ENCODE peak calls at places on chromosome 13, in five cellular contexts. C is brain microvascular endothelial cell; V is CD8-positive, alpha-beta T cell; G is left lung; E is cardiac muscle cell. B is an unnamed sample.

GRCh38 chr13:26964278-26965057 is 203.9 kb upstream of the GPR12 start:
- DNase-seq in E (peak; percentile 33), G (no peak), V (no peak), C (peak; percentile 70), B (no peak)

GRCh38 chr13:25267715-25268114 is 19.6 kb downstream of the MTMR6 start:
- DNase-seq in C (no peak), V (no peak), G (no peak), E (no peak), B (no peak)

GRCh38 chr13:35723820-35724219 is 247.3 kb upstream of the MAB21L1 start:
- DNase-seq in V (no peak), E (no peak), G (no peak), C (peak; percentile 78), B (no peak)

GRCh38 chr13:46142692-46143238 is 37.9 kb upstream of the CPB2 start:
- DNase-seq in V (no peak), C (no peak), G (no peak), E (no peak), B (no peak)

GRCh38 chr13:44561352-44561751 is 14.8 kb downstream of the TSC22D1 start:
- DNase-seq in G (no peak), C (no peak), V (no peak), E (no peak), B (no peak)

GRCh38 chr13:94160875-94161274 is 318.6 kb downstream of the DCT start:
- DNase-seq in C (no peak), G (no peak), E (no peak), V (no peak), B (no peak)

GRCh38 chr13:110520431-110521295 is 40.9 kb downstream of the RAB20 start:
- DNase-seq in V (no peak), E (no peak), C (peak; percentile 39), G (peak; percentile 87), B (no peak)

GRCh38 chr13:28423010-28423409 is 71.9 kb downstream of the FLT1 start:
- DNase-seq in E (no peak), G (peak; percentile 79), C (no peak), V (peak; percentile 32), B (peak; percentile 91)

GRCh38 chr13:60012503-60012902 is 151.2 kb downstream of the DIAPH3 start:
- DNase-seq in C (no peak), V (no peak), E (no peak), G (no peak), B (no peak)

GRCh38 chr13:25085125-25085742 is 10.7 kb upstream of the PABPC3 start:
- DNase-seq in E (peak; percentile 71), C (peak; percentile 51), G (no peak), V (no peak), B (no peak)

GRCh38 chr13:88887045-88887662 is 1216.0 kb downstream of the SLITRK5 start:
- DNase-seq in V (no peak), G (peak; percentile 33), E (peak; percentile 2), C (no peak), B (peak; percentile 43)
- TF ChIP-seq CTCF in V (no peak), G (no peak), E (no peak), C (no peak), B (no peak)

GRCh38 chr13:57604442-57604841 is 27.1 kb upstream of the PCDH17 start:
- DNase-seq in G (no peak), E (peak; percentile 3), V (no peak), C (no peak), B (no peak)
- H3K27me3 ChIP-seq in G (no peaks in the 10 kb centered on the region), E (no peaks in the 10 kb centered on the region), V (no peaks in the 10 kb centered on the region), C (no peaks in the 10 kb centered on the region), B (no peaks in the 10 kb centered on the region)

GRCh38 chr13:30857636-30858035 is 48.4 kb upstream of the MEDAG start:
- DNase-seq in E (no peak), C (no peak), V (no peak), G (no peak), B (no peak)
- H3K27ac ChIP-seq in E (no peak overlapping the region), C (no peak overlapping the region), V (no peak overlapping the region), G (no peak overlapping the region), B (no peak overlapping the region)

DNA sequence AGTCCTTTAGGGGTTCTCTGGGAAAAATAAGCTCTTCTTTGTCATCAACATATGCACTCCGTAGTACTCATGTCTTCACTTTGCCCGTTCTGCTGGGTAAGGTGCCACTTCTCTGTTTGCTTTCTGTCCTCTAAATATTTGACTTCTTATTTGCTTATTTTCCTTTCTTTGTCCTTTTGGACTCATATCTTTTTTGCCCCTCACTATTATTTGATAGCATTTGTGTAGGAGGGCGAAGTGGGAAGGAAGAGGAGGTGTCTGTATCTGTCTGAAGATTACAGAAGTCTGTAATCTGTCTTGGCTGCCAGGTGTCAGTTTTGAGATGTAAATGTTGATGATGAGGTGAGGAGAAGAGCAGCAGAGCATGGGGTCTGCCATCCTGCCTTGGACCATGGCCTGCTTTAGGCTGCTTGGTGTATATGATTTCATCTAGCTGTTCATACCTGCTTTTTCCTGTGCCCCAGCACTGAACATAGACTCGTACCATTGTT is 30.8 kb downstream of the USPL1 start:
- DNase-seq in C (no peak), V (no peak), E (no peak), G (no peak), B (no peak)
- TF ChIP-seq CTCF in C (no peak), V (no peak), E (no peak), G (no peak), B (no peak)

DNA sequence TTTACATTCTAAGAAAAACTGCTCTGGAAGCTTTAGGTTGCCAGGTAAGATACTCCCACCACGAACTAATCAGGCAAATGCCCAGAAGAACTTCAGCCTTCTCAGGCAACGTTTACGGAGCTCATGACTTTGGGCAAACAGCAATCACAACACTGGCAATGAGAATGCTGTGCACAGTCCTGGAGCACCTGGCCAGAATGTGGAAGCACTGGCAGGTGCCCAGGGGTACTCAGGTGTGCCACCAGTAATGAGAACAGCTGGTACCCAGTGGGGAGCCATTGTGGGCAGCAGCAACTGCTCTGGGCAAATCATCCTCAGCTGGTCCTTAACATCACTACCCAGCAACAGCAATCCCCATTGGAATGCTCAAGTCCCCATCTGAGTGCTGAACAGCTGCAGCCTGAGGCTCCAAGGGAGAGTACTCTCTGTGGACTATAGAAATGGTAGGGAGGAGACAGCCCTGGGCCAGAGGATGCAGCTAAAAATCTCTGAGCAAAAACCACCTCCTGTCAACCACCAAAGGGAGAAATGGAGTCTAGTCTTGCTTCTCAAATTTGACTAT is 210.0 kb downstream of the FOXO1 start:
- DNase-seq in G (no peak), C (no peak), E (no peak), V (no peak), B (no peak)
- H3K27me3 ChIP-seq in G (no peaks in the 10 kb centered on the region), C (no peaks in the 10 kb centered on the region), E (no peaks in the 10 kb centered on the region), V (no peaks in the 10 kb centered on the region), B (no peaks in the 10 kb centered on the region)

GRCh38 chr13:40115456-40115855 is 460.0 kb downstream of the COG6 start:
- DNase-seq in E (no peak), V (no peak), G (no peak), C (peak; percentile 22), B (no peak)
- H3K27ac ChIP-seq in E (no peak overlapping the region), V (no peak overlapping the region), G (peak overlapping the region; percentile 52), C (peak overlapping the region; percentile 92), B (peak overlapping the region; percentile 49)

GRCh38 chr13:100176781-100177389 is 88.0 kb downstream of the PCCA start:
- DNase-seq in V (no peak), E (peak; percentile 34), C (peak; percentile 58), G (no peak), B (no peak)

GRCh38 chr13:100175803-100176182 is 86.9 kb downstream of the PCCA start:
- DNase-seq in E (no peak), V (no peak), G (no peak), C (no peak), B (no peak)

GRCh38 chr13:100173203-100173602 is 84.3 kb downstream of the PCCA start:
- DNase-seq in C (no peak), V (no peak), E (no peak), G (no peak), B (no peak)

DNA sequence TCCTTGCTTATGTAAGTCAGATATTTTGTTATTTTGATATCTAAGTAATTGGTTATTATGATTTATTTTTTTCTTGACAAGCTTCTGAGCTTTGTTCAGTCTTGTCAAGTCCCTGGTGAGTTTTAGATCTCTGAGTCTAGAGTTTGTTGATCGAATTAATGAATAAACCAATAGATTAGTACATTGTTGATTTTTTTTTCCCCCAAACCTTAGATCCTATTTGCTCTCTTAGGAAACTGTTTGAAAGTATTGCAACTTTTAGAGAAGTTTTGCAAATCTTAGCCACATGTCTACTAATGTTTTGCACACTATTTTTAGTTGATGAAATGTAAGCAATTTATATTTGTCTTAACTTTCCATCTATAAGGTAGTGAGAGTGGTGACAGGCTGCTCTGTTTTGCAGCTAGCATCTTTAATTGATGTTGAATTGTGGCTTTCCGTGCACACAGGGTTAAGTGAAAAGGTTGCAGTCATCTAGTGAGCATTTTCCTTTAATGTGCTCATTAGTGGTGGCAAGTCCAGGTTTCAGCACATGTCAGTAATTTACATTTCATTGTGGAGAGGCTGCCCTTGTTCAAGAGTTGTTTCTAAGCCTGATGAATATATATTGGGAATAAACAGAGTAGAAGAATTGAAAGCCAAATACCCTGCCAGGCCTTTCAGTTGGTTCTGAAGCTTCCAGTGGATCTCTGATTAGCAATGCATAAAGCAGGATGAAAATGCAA is 86.3 kb downstream of the PCCA start:
- DNase-seq in E (no peak), G (no peak), C (no peak), V (no peak), B (no peak)
- TF ChIP-seq CTCF in E (no peak), G (no peak), C (no peak), V (no peak), B (no peak)